ENCODE peak calls at places on chromosomes 2 and 18, in four cellular contexts. I, Y, N and V are unnamed samples.

GRCh38 chr18:74457743-74458465 is 796 bp upstream of the DIPK1C start:
- DNase-seq in I (no peak), Y (no peak), N (peak; percentile 11), V (no peak)

GRCh38 chr2:23367760-23368159 is 17.2 kb upstream of the KLHL29 start:
- DNase-seq in I (peak; percentile 67), Y (no peak), N (no peak), V (no peak)

GRCh38 chr2:224360801-224361251 is 41.1 kb downstream of the FAM124B start:
- DNase-seq in I (peak; percentile 36), Y (no peak), N (no peak), V (no peak)

GRCh38 chr2:21001988-21002813 is 41.7 kb downstream of the APOB start:
- DNase-seq in I (no peak), Y (no peak), N (no peak), V (no peak)

GRCh38 chr2:240806006-240806405 is 14.0 kb downstream of the KIF1A start:
- DNase-seq in I (no peak), Y (no peak), N (no peak), V (no peak)

GRCh38 chr2:603869-604268 is 73.3 kb downstream of the TMEM18 start:
- DNase-seq in I (no peak), Y (peak; percentile 15), N (no peak), V (no peak)

GRCh38 chr18:37249895-37250618 is 315.5 kb downstream of the CELF4 start:
- DNase-seq in I (no peak), Y (no peak), N (no peak), V (no peak)

GRCh38 chr2:193584522-193584938 is 1389.8 kb upstream of the TMEFF2 start:
- DNase-seq in I (no peak), Y (no peak), N (peak; percentile 65), V (no peak)

GRCh38 chr2:113141451-113141850 is 14.1 kb downstream of the IL1RN start:
- DNase-seq in I (no peak), Y (no peak), N (no peak), V (no peak)

GRCh38 chr2:216956820-216957493 is 97.1 kb upstream of the TNP1 start:
- DNase-seq in I (no peak), Y (no peak), N (no peak), V (no peak)

GRCh38 chr18:74427442-74428112 is 29.5 kb downstream of the DIPK1C start:
- DNase-seq in I (no peak), Y (no peak), N (no peak), V (no peak)

GRCh38 chr18:36296591-36297418 is 708 bp upstream of the FHOD3 start:
- DNase-seq in I (peak; percentile 64), Y (peak; percentile 46), N (peak; percentile 80), V (peak; percentile 51)

GRCh38 chr2:227082286-227082685 is 81.7 kb downstream of the COL4A4 start:
- DNase-seq in I (no peak), Y (no peak), N (no peak), V (no peak)

GRCh38 chr2:207330912-207331311 is 165.2 kb upstream of the KLF7 start:
- DNase-seq in I (peak; percentile 96), Y (peak; percentile 25), N (no peak), V (no peak)
- H3K4me1 ChIP-seq in I (peaks cover 17% of the 10 kb centered on the region), Y (peaks cover 70% of the 10 kb centered on the region), N (peaks cover 14% of the 10 kb centered on the region), V (peaks cover 26% of the 10 kb centered on the region)

DNA sequence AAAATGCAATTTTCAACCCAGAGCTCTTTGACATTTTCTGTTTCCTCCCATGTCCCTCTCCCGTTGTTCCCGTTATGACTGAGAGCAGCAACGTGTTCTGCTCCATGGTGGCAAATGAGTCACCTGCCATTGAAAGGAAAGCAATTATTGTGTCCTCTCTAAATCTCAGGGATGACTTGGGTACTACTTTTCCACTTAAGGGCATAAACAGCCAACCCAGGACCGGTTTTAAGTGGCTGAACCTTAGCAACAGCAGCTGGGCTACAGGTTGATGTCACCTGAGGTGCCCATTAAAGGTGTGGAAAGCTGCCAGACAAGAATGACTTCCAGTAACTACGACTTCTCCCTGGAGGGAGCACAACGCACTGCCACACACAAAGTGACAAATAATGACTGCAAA is 236.8 kb downstream of the NCKAP5 start:
- DNase-seq in I (no peak), Y (no peak), N (no peak), V (no peak)
- H3K4me1 ChIP-seq in I (no peaks in the 10 kb centered on the region), Y (peaks cover 57% of the 10 kb centered on the region), N (peaks cover 4% of the 10 kb centered on the region), V (no peaks in the 10 kb centered on the region)

GRCh38 chr18:13461488-13461887 is 242.9 kb downstream of the LDLRAD4 start:
- DNase-seq in I (no peak), Y (no peak), N (no peak), V (no peak)
- H3K4me1 ChIP-seq in I (no peaks in the 10 kb centered on the region), Y (no peaks in the 10 kb centered on the region), N (no peaks in the 10 kb centered on the region), V (peaks cover 24% of the 10 kb centered on the region)

DNA sequence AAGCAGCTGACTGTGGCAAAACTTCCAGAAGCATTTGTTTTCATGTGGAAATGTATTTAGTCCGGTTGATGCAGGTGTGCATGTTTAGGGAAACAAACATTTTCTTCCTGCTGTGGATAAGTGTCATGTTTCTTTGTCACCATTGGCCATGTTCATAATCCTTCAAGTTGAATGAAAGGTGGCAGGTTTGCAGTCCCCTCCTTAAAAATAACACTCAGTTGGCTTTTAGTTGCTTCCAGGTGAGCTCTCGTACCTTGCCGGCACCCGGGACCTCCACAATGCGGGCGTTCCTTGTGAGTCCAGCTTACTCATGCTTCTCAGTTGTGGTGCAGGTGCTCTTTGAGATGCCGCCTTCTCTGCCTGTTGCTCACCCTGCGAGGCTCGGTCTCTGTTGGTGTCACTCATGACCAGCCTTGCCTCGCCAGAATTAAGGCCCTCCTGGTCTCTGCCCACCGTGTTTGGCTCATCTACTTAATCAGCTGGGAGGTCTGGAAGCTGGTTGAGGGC is 5.5 kb downstream of the AGAP1 start:
- DNase-seq in I (no peak), Y (no peak), N (no peak), V (no peak)
- H3K4me1 ChIP-seq in I (peaks cover 19% of the 10 kb centered on the region), Y (peaks cover 62% of the 10 kb centered on the region), N (peaks cover 65% of the 10 kb centered on the region), V (peaks cover 61% of the 10 kb centered on the region)

DNA sequence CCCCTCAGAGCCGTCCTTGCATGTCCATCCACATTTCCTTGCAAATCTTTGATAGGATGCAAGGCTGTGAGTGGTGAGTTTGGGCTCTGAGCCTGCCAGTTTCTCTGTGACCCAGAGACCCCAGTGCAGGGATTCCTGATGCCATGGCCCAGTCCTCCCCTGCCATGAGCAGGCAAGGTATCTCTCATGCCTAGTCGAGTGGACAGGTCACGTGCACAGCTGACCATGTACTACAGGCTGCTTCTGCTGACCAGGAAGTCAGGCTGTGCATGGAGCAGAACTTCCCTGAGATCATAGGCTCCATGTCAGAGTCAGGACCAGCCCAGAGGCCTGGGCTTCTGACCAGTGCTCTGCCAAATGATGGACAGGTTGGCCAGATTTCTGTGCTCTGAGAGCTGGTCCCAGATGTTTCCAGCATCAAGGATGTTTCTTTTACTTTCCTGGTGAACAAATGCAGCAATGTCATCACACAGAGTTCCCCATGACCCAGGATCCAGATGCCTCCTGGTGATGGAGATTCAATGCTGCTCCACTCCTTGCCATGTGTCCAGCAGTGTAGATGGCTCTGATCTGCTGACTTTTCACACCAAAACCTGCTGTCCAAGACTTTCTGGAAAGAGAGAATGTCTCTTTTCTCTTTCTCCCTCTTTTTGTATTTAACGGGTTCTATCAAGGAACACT is 321.6 kb upstream of the HS6ST1 start:
- DNase-seq in I (peak; percentile 25), Y (no peak), N (no peak), V (no peak)
- H3K4me1 ChIP-seq in I (no peaks in the 10 kb centered on the region), Y (no peaks in the 10 kb centered on the region), N (peaks cover 41% of the 10 kb centered on the region), V (no peaks in the 10 kb centered on the region)